ENCODE peak calls at places on chromosomes 11 and 22, in seven cellular contexts. Y is psoas muscle, J is kidney, X is heart left ventricle, L is IMR-90, M is OCI-LY7, I is HAP-1. T is an unnamed sample. For H3K4me1, the result is how much of the 10 kb centered on the place peaks cover.

GRCh38 chr22:20203142-20204099 is 52.6 kb upstream of the CCDC188 start:
- DNase-seq in Y (no peak), J (no peak), X (peak), L (peak), M (no peak), I (no peak), T (no peak)

GRCh38 chr11:70205049-70205725 is 2.1 kb downstream of the FADD start:
- DNase-seq in Y (no peak), J (no peak), X (no peak), L (peak), M (no peak), I (no peak), T (no peak)

GRCh38 chr11:126992804-126993111 is 7.8 kb downstream of the KIRREL3 start:
- DNase-seq in Y (no peak), J (no peak), X (no peak), L (peak), M (no peak), I (no peak), T (no peak)

GRCh38 chr22:42644422-42645340 is 4.3 kb upstream of the ATP5MGL start:
- DNase-seq in Y (peak), J (no peak), X (peak), L (no peak), M (no peak), I (no peak), T (no peak)

GRCh38 chr11:123543796-123544195 is 110.6 kb downstream of the SCN3B start:
- DNase-seq in Y (no peak), J (no peak), X (no peak), L (peak), M (no peak), I (no peak), T (no peak)

GRCh38 chr11:112968988-112969714 is 7.9 kb downstream of the NCAM1 start:
- DNase-seq in Y (no peak), J (no peak), X (no peak), L (no peak), M (no peak), I (no peak), T (no peak)

GRCh38 chr22:25134451-25134850 is 65.2 kb upstream of the CRYBB3 start:
- DNase-seq in Y (no peak), J (no peak), X (no peak), L (no peak), M (no peak), I (no peak), T (no peak)

GRCh38 chr11:14350215-14350614 is 8.8 kb downstream of the RRAS2 start:
- DNase-seq in Y (no peak), J (no peak), X (no peak), L (no peak), M (no peak), I (no peak), T (no peak)

GRCh38 chr11:1641096-1641495 is 11.5 kb downstream of the KRTAP5-5 start:
- DNase-seq in Y (no peak), J (peak), X (no peak), L (no peak), M (no peak), I (no peak), T (no peak)

GRCh38 chr11:86245369-86246292 is 1.1 kb downstream of the EED start:
- DNase-seq in Y (no peak), J (no peak), X (no peak), L (peak), M (peak), I (peak), T (peak)

GRCh38 chr11:69499216-69499945 is 17.9 kb downstream of the LINC01488 start:
- DNase-seq in Y (no peak), J (no peak), X (no peak), L (no peak), M (no peak), I (no peak), T (no peak)

GRCh38 chr11:13238879-13239514 is 38.6 kb upstream of the BMAL1 start:
- DNase-seq in Y (no peak), J (no peak), X (peak), L (peak), M (peak), I (peak), T (peak)

GRCh38 chr11:30879322-30880020 is 293.3 kb upstream of the MPPED2 start:
- DNase-seq in Y (no peak), J (no peak), X (peak), L (no peak), M (no peak), I (peak), T (no peak)

GRCh38 chr11:70727899-70728620 is 329.7 kb downstream of the CTTN start:
- DNase-seq in Y (no peak), J (peak), X (no peak), L (no peak), M (no peak), I (no peak), T (no peak)

GRCh38 chr11:87260811-87261210 is 223.1 kb downstream of the TMEM135 start:
- DNase-seq in Y (no peak), J (no peak), X (no peak), L (no peak), M (no peak), I (no peak), T (no peak)

GRCh38 chr22:43838161-43838560 is 24.2 kb downstream of the SULT4A1 start:
- DNase-seq in Y (no peak), J (no peak), X (no peak), L (no peak), M (no peak), I (no peak), T (no peak)

GRCh38 chr22:46428171-46428570 is 92.7 kb downstream of the TRMU start:
- DNase-seq in Y (no peak), J (no peak), X (no peak), L (no peak), M (no peak), I (no peak), T (no peak)

GRCh38 chr11:4167292-4167691 is 72.7 kb downstream of the RRM1 start:
- DNase-seq in Y (no peak), J (no peak), X (no peak), L (no peak), M (no peak), I (no peak), T (no peak)

GRCh38 chr22:37547249-37547741 is 13.0 kb upstream of the CDC42EP1 start:
- DNase-seq in Y (no peak), J (no peak), X (no peak), L (no peak), M (no peak), I (no peak), T (no peak)

GRCh38 chr11:102946237-102946636 is 9.3 kb downstream of the MMP13 start:
- DNase-seq in Y (no peak), J (no peak), X (no peak), L (no peak), M (no peak), I (no peak), T (no peak)

GRCh38 chr11:326842-327580 is 6.4 kb upstream of the IFITM3 start:
- DNase-seq in Y (peak), J (peak), X (peak), L (peak), M (peak), I (no peak), T (peak)

GRCh38 chr11:80595011-80595410 is 1154.2 kb upstream of the TENM4 start:
- DNase-seq in Y (no peak), J (no peak), X (no peak), L (peak), M (no peak), I (no peak), T (no peak)

GRCh38 chr11:1033016-1033798 is 3.3 kb downstream of the MUC6 start:
- DNase-seq in Y (no peak), J (no peak), X (no peak), L (no peak), M (no peak), I (no peak), T (no peak)

GRCh38 chr22:32106930-32107329 is 52.2 kb downstream of the C22orf42 start:
- DNase-seq in Y (no peak), J (no peak), X (no peak), L (no peak), M (peak), I (no peak), T (no peak)

GRCh38 chr11:35041070-35041554 is 97.9 kb upstream of the CD44 start:
- DNase-seq in Y (no peak), J (no peak), X (no peak), L (no peak), M (no peak), I (no peak), T (no peak)

GRCh38 chr22:45996241-45997076 is 19.5 kb upstream of the WNT7B start:
- DNase-seq in Y (peak), J (peak), X (peak), L (peak), M (no peak), I (no peak), T (no peak)

GRCh38 chr22:40526960-40527359 is 109.6 kb downstream of the MRTFA start:
- DNase-seq in Y (no peak), J (no peak), X (no peak), L (no peak), M (no peak), I (no peak), T (no peak)

GRCh38 chr11:119373059-119373875 is 8.2 kb downstream of the USP2 start:
- DNase-seq in Y (no peak), J (peak), X (no peak), L (no peak), M (peak), I (no peak), T (no peak)

GRCh38 chr22:17703811-17704210 is 65.3 kb downstream of the BCL2L13 start:
- DNase-seq in Y (no peak), J (no peak), X (no peak), L (peak), M (no peak), I (no peak), T (no peak)

GRCh38 chr22:39122772-39123470 is 25.9 kb downstream of the APOBEC3H start:
- DNase-seq in Y (no peak), J (no peak), X (no peak), L (no peak), M (no peak), I (no peak), T (no peak)
- H3K4me1 ChIP-seq in Y (under half), J (under half), X (under half), L (under half), M (under half), I (under half), T (under half)

GRCh38 chr22:49953680-49954344 is 6.8 kb upstream of the PIM3 start:
- DNase-seq in Y (no peak), J (peak), X (no peak), L (no peak), M (no peak), I (no peak), T (no peak)
- H3K4me1 ChIP-seq in Y (under half), J (under half), X (under half), L (under half), M (under half), I (under half), T (under half)

DNA sequence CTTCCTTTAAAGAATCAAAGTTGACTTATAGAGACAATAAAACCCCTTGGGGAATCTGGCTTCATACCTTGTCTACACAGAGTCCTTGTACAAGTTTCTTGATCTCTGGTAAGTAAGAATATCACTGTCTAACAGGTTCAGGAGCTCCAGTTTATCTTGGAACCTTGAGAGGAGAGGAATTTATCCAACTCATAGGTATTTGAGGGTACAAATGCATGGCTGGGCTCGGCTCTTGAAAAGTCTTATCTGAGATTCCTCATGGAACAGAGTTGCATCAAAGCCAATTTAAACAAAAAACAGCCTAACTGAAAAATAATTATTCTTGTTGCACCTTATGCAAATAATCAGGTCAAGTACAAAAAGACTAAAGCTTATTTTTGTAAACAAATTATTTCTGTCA is 33.4 kb downstream of the CARD18 start:
- DNase-seq in Y (no peak), J (no peak), X (no peak), L (no peak), M (no peak), I (no peak), T (no peak)
- H3K4me1 ChIP-seq in Y (under half), J (under half), X (under half), L (under half), M (under half), I (under half), T (under half)

DNA sequence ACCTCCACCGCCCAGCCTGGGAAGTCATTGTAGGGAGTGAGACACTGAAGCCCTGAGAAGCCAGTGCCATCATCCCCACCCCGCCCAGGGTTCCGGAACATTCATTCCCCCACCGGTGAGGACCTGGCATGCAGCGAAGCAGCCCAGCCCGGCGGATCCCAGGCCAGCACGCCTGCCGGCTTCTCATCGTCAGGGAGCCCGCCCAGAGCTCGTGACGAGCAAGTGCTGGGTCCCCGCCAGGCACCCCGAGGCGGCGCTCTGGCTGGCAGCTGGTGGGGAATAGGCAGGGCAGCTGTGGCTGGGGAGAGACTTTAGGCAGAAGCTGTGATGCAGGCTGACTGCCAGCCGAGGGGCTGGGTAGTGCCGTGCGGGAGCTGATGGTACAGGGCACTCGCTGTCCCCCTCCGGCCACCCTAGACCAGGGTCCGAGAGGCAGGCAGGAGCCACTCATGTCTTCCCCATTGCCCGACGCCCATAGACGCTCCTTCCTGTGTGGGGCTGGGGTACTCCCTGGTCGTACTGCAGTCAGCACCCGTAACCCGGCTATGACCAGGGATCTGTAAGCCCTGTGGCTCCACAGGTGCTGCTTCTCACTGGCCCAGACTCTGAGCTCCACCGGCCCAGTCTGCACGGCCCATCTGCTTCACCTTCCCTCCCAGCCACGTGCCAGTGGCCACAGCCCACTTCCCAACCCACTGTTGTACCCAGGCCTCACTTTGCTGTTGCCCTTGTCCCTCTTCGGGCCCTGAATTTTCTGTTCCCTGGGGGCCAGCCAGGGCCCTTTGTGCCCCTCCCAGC is 24.5 kb upstream of the CABP7 start:
- DNase-seq in Y (peak), J (no peak), X (no peak), L (no peak), M (no peak), I (no peak), T (no peak)
- H3K4me1 ChIP-seq in Y (under half), J (under half), X (under half), L (under half), M (under half), I (under half), T (under half)

T was measured in CD8-positive, alpha-beta T cell.